ENCODE peak calls at places on chromosomes 12 and 14, in six cellular contexts. B, D, U, E, M and N are unnamed samples. For H3K9me3 and H3K4me1, the result is how much of the 10 kb centered on the place peaks cover.

GRCh38 chr14:61343991-61344405 is 22.6 kb downstream of the PRKCH start:
- DNase-seq in B (no peak), D (no peak), U (no peak), E (no peak), M (no peak), N (no peak)

GRCh38 chr14:71595441-71595840 is 336.8 kb upstream of the RGS6 start:
- DNase-seq in B (no peak), D (no peak), U (no peak), E (no peak), M (no peak), N (no peak)

GRCh38 chr14:32542507-32542906 is 213.4 kb downstream of the AKAP6 start:
- DNase-seq in B (no peak), D (no peak), U (no peak), E (no peak), M (no peak), N (no peak)

GRCh38 chr12:77064891-77065360 is 443 bp downstream of the E2F7 start:
- DNase-seq in B (no peak), D (no peak), U (no peak), E (no peak), M (peak), N (no peak)

GRCh38 chr12:53185582-53186153 is 4.9 kb upstream of the CSAD start:
- DNase-seq in B (no peak), D (no peak), U (no peak), E (no peak), M (no peak), N (no peak)

GRCh38 chr12:53052419-53053222 is 2.8 kb downstream of the TNS2 start:
- DNase-seq in B (peak), D (no peak), U (peak), E (peak), M (peak), N (peak)

GRCh38 chr14:46074061-46074460 is 577.5 kb downstream of the RPL10L start:
- DNase-seq in B (no peak), D (no peak), U (no peak), E (no peak), M (no peak), N (no peak)

GRCh38 chr12:113289361-113289760 is 45.5 kb downstream of the SLC8B1 start:
- DNase-seq in B (no peak), D (no peak), U (no peak), E (peak), M (no peak), N (no peak)

GRCh38 chr12:97275261-97276197 is 187.1 kb upstream of the RMST start:
- DNase-seq in B (no peak), D (peak), U (peak), E (no peak), M (peak), N (no peak)

GRCh38 chr12:24378548-24379011 is 429.1 kb upstream of the SOX5 start:
- DNase-seq in B (no peak), D (no peak), U (no peak), E (peak), M (no peak), N (no peak)

GRCh38 chr12:45732250-45732649 is 2.7 kb downstream of the ARID2 start:
- DNase-seq in B (no peak), D (no peak), U (no peak), E (peak), M (no peak), N (no peak)

GRCh38 chr12:104619305-104619704 is 162.6 kb downstream of the CHST11 start:
- DNase-seq in B (no peak), D (no peak), U (no peak), E (no peak), M (no peak), N (no peak)

DNA sequence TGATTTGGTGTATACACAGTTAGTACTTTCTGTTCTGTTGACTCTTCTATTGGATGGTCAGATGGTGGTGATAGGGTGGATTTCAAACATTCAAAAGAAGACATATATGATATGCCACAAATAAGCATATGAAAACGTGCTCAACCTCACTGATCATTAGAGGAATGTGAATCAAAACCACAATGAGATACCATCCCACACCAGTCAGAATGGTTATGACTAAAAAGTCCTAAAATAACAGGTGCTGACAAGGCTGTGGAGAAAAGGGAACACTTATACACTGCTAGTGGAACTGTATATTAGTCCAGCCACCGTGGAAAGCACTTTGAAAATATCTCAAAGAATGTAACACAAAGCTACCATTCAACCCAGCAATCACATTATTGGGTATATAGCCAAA is 425.5 kb downstream of the C12orf50 start:
- DNase-seq in B (no peak), D (no peak), U (no peak), E (peak), M (no peak), N (no peak)
- H3K9me3 ChIP-seq in B (under half), D (under half), U (under half), E (under half), M (under half), N (under half)

GRCh38 chr14:42535397-42535796 is 928.7 kb downstream of the LRFN5 start:
- DNase-seq in B (no peak), D (no peak), U (no peak), E (no peak), M (no peak), N (no peak)

GRCh38 chr14:42533476-42533875 is 926.8 kb downstream of the LRFN5 start:
- DNase-seq in B (no peak), D (no peak), U (no peak), E (no peak), M (no peak), N (no peak)

GRCh38 chr14:42527141-42527540 is 920.5 kb downstream of the LRFN5 start:
- DNase-seq in B (no peak), D (no peak), U (no peak), E (no peak), M (no peak), N (no peak)

DNA sequence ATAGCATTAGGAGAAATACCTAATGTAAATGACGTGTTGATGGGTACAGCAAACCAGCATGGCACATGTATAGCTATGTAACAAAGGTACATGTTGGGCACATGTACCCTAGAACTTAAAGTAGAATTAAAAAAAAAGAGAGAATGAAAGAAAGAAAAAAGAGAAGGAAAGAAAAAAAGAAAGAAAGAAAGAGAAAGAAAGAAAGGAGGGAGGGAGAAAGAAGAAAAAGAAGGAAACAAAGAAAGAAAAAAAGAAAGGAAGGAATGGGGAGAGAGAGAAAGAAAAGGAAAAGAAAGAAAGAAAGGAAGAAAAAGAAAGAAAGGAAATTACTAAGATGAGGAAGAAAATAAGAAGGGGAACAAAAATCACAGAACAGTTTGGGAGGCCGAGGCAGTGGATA is 925.5 kb downstream of the LRFN5 start:
- DNase-seq in B (no peak), D (no peak), U (no peak), E (no peak), M (no peak), N (no peak)
- H3K4me1 ChIP-seq in B (under half), D (under half), U (under half), E (under half), M (under half), N (under half)

GRCh38 chr12:51971679-51972423 is 20.4 kb downstream of the ACVR1B start:
- DNase-seq in B (no peak), D (no peak), U (no peak), E (no peak), M (no peak), N (no peak)
- H3K4me3 ChIP-seq in B (no peak), D (no peak), U (peak), E (no peak), M (no peak), N (no peak)

GRCh38 chr12:132951649-132952048 is 4.5 kb downstream of the ZNF605 start:
- DNase-seq in B (no peak), D (no peak), U (no peak), E (no peak), M (no peak), N (no peak)
- H3K9me3 ChIP-seq in B (half or more), D (under half), U (under half), E (half or more), M (under half), N (under half)